ENCODE peak calls at places on chromosomes 11 and 22, in four cellular contexts. P, E, N and B are unnamed samples.
A peak's percentile ranks its signal among the peaks of the same experiment; 100 is the strongest.

GRCh38 chr11:107385361-107385982 is 72.2 kb downstream of the CWF19L2 start:
- DNase-seq in P (peak; percentile 95), E (no peak), N (no peak), B (no peak)

GRCh38 chr22:26753125-26753862 is 95.9 kb downstream of the MIAT start:
- DNase-seq in P (no peak), E (no peak), N (no peak), B (no peak)

GRCh38 chr11:59680287-59681154 is 11.7 kb upstream of the PATL1 start:
- DNase-seq in P (peak; percentile 87), E (peak; percentile 54), N (peak; percentile 61), B (peak; percentile 84)

GRCh38 chr11:73366953-73367352 is 9.2 kb upstream of the RELT start:
- DNase-seq in P (no peak), E (no peak), N (no peak), B (no peak)

GRCh38 chr11:9606799-9607510 is 33.5 kb downstream of the WEE1 start:
- DNase-seq in P (peak; percentile 18), E (no peak), N (no peak), B (no peak)

GRCh38 chr11:104547996-104548661 is 350.1 kb downstream of the CASP12 start:
- DNase-seq in P (no peak), E (no peak), N (no peak), B (peak; percentile 5)

GRCh38 chr11:62544521-62545436 is 1.8 kb downstream of the AHNAK start:
- DNase-seq in P (peak; percentile 50), E (no peak), N (no peak), B (peak; percentile 55)

GRCh38 chr11:61963016-61963281 is 4.5 kb downstream of the FTH1 start:
- DNase-seq in P (no peak), E (no peak), N (no peak), B (no peak)

GRCh38 chr11:29002816-29003215 is 894.6 kb downstream of the METTL15 start:
- DNase-seq in P (no peak), E (no peak), N (no peak), B (no peak)

GRCh38 chr11:29006668-29007067 is 898.5 kb downstream of the METTL15 start:
- DNase-seq in P (no peak), E (no peak), N (no peak), B (no peak)

GRCh38 chr11:29008481-29008880 is 900.3 kb downstream of the METTL15 start:
- DNase-seq in P (no peak), E (no peak), N (no peak), B (no peak)

GRCh38 chr11:29009426-29009825 is 901.2 kb downstream of the METTL15 start:
- DNase-seq in P (no peak), E (no peak), N (no peak), B (no peak)

DNA sequence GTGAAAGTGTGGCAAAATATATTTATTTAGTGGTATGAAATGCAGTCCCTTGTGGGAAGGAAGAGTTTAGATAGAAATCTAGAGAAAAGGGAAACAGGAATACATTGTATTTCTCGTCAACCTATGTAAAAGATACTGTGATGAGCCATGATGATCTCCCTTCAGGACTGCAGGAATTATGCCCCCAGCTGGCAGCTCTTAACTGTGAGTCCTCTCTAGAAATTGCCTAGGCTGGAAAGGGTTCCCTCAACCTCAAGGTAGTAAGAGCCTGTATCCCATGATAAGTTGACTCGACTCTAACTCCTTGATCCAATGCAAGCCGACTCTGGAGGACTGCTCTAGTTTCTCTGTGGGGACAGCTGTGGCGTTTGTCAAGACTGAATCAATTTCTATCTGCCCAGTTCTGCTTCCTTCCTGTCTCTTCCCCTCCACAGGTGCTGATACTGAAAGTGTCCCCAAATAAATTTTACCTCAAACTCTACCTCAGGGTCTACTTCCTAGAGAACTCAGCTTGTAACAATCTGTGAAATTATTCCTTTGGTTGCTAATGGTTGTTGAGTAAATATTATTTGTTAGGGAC is 897.3 kb downstream of the METTL15 start:
- DNase-seq in P (no peak), E (peak; percentile 5), N (no peak), B (peak; percentile 6)
- TF ChIP-seq CTCF in P (peak; percentile 35), E (no peak), N (no peak), B (no peak)

GRCh38 chr11:5691963-5692358 is 2.4 kb downstream of the TRIM22 start:
- DNase-seq in P (no peak), E (no peak), N (no peak), B (no peak)
- H3K4me3 ChIP-seq in P (no peak overlapping the region), E (no peak overlapping the region), N (no peak overlapping the region), B (peak overlapping the region; percentile 64)

GRCh38 chr22:45462034-45462655 is 40.5 kb upstream of the FBLN1 start:
- DNase-seq in P (no peak), E (no peak), N (no peak), B (peak; percentile 33)
- TF ChIP-seq CTCF in P (no peak), E (peak; percentile 42), N (no peak), B (no peak)

DNA sequence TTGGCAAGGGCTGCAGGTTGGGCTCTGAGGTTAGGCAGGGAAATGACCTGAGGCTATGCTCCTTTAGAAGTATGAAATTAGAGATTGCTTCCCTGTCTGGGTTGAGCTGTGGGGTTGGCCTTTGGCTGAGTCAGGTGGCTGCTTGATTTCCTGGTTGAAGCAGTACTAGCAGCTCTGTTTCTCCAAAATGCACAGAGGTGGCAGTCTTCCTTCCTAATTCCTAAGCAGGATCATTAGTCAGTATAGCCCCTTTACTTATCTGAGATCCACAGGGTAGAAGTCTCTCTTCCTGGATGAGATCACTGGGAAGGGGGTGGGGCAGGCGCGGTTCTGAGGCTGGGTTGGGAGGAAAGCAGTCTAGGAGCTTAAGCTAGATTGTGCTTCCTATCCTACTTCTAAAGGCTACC is 1917.5 kb downstream of the LRRC4C start:
- DNase-seq in P (peak; percentile 43), E (no peak), N (no peak), B (no peak)
- H3K4me3 ChIP-seq in P (no peak overlapping the region), E (no peak overlapping the region), N (no peak overlapping the region), B (no peak overlapping the region)

GRCh38 chr11:112961751-112962747 is 829 bp downstream of the NCAM1 start:
- DNase-seq in P (no peak), E (peak; percentile 75), N (no peak), B (no peak)
- TF ChIP-seq CTCF in P (no peak), E (no peak), N (no peak), B (no peak)

GRCh38 chr11:12846766-12847615 is 162.1 kb upstream of the RASSF10 start:
- DNase-seq in P (no peak), E (no peak), N (no peak), B (no peak)
- H3K4me3 ChIP-seq in P (no peak overlapping the region), E (no peak overlapping the region), N (no peak overlapping the region), B (no peak overlapping the region)

GRCh38 chr11:56089697-56090096 is 3.4 kb upstream of the OR8I2 start:
- DNase-seq in P (no peak), E (no peak), N (no peak), B (no peak)
- TF ChIP-seq CTCF in P (no peak), E (no peak), N (no peak), B (no peak)